ENCODE peak calls at places on chromosomes 16 and 17, in five cellular contexts. A, O, Y, D and W are unnamed samples.

GRCh38 chr16:88927010-88927409 is 50.0 kb downstream of the CBFA2T3 start:
- DNase-seq in D (no peak), Y (no peak), A (no peak), O (no peak), W (no peak)

GRCh38 chr17:68399638-68400403 is 57.5 kb downstream of the WIPI1 start:
- DNase-seq in Y (no peak), O (peak), D (no peak), A (no peak), W (no peak)

GRCh38 chr17:64689106-64689505 is 27.0 kb upstream of the SMURF2 start:
- DNase-seq in O (no peak), D (no peak), A (no peak), Y (no peak), W (no peak)

GRCh38 chr17:38751803-38752118 is 780 bp upstream of the PSMB3 start:
- DNase-seq in A (peak), O (peak), D (peak), Y (peak), W (peak)

GRCh38 chr17:40356906-40357861 is 7.4 kb downstream of the GJD3 start:
- DNase-seq in Y (no peak), O (no peak), D (no peak), A (no peak), W (no peak)

GRCh38 chr16:65121870-65122723 is at the start of gene CDH11:
- DNase-seq in O (peak), A (peak), D (no peak), Y (no peak), W (peak)

GRCh38 chr17:37713624-37714023 is 31.2 kb downstream of the HNF1B start:
- DNase-seq in D (no peak), A (no peak), Y (no peak), O (no peak), W (no peak)

GRCh38 chr17:34306466-34306865 is 12.8 kb upstream of the CCL8 start:
- DNase-seq in D (no peak), A (no peak), O (peak), Y (peak), W (no peak)

GRCh38 chr17:69609495-69610315 is 195.2 kb downstream of the MAP2K6 start:
- DNase-seq in A (no peak), Y (peak), D (peak), O (peak), W (no peak)

GRCh38 chr17:76982408-76983074 is 114.3 kb downstream of the MGAT5B start:
- DNase-seq in A (no peak), Y (no peak), D (no peak), O (no peak), W (no peak)

GRCh38 chr17:81295031-81295677 is at the start of gene SLC38A10:
- DNase-seq in A (peak), D (peak), O (peak), Y (peak), W (peak)

GRCh38 chr17:6085812-6086211 is 15.6 kb downstream of the WSCD1 start:
- DNase-seq in Y (no peak), O (no peak), A (no peak), D (no peak), W (no peak)

GRCh38 chr16:84985079-84986065 is 26.0 kb downstream of the ZDHHC7 start:
- DNase-seq in A (no peak), O (peak), D (peak), Y (no peak), W (no peak)

GRCh38 chr16:85253127-85253941 is 141.1 kb upstream of the CIBAR2 start:
- DNase-seq in O (peak), D (peak), Y (no peak), A (peak), W (peak)

GRCh38 chr17:4588391-4588790 is 4.1 kb downstream of the SMTNL2 start:
- DNase-seq in A (no peak), O (no peak), Y (no peak), D (no peak), W (peak)

GRCh38 chr16:21646721-21647561 is 5.5 kb downstream of the IGSF6 start:
- DNase-seq in O (no peak), Y (no peak), A (no peak), D (no peak), W (no peak)